ENCODE peak calls at places on chromosomes 2 and 18, in six cellular contexts. One of them, this sample, is unnamed.

GRCh38 chr2:179239194-179239593 is 25.4 kb downstream of the SESTD1 start:
- ATAC-seq in RWPE2: peak; percentile 83
- ATAC-seq in activated T-cell treated with anti-CD3 and anti-CD28 coated beads, Interleukin-2, amount 50 U/mL, for 72 hours: peak; percentile 83
- ATAC-seq in HepG2: peak; percentile 75
- ATAC-seq in stimulated activated effector memory CD8-positive, alpha-beta T cell treated with anti-CD3 and anti-CD28 coated beads, Interleukin-12 subunit alpha, Interleukin-12 subunit beta, amount 100 ng/mL, for 72 hours: no peak
- ATAC-seq in T-cell: peak; percentile 75
- ATAC-seq in this sample: peak; percentile 74

GRCh38 chr18:24935896-24936295 is 416.1 kb downstream of the ZNF521 start:
- ATAC-seq in RWPE2: no peak
- ATAC-seq in activated T-cell treated with anti-CD3 and anti-CD28 coated beads, Interleukin-2, amount 50 U/mL, for 72 hours: no peak
- ATAC-seq in HepG2: no peak
- ATAC-seq in stimulated activated effector memory CD8-positive, alpha-beta T cell treated with anti-CD3 and anti-CD28 coated beads, Interleukin-12 subunit alpha, Interleukin-12 subunit beta, amount 100 ng/mL, for 72 hours: no peak
- ATAC-seq in T-cell: no peak
- ATAC-seq in this sample: no peak

GRCh38 chr2:171564463-171564862 is 42.2 kb downstream of the CYBRD1 start:
- ATAC-seq in RWPE2: no peak
- ATAC-seq in activated T-cell treated with anti-CD3 and anti-CD28 coated beads, Interleukin-2, amount 50 U/mL, for 72 hours: no peak
- ATAC-seq in HepG2: no peak
- ATAC-seq in stimulated activated effector memory CD8-positive, alpha-beta T cell treated with anti-CD3 and anti-CD28 coated beads, Interleukin-12 subunit alpha, Interleukin-12 subunit beta, amount 100 ng/mL, for 72 hours: no peak
- ATAC-seq in T-cell: no peak
- ATAC-seq in this sample: no peak

GRCh38 chr2:233449071-233449901 is 95.0 kb downstream of the DGKD start:
- ATAC-seq in RWPE2: peak; percentile 77
- ATAC-seq in activated T-cell treated with anti-CD3 and anti-CD28 coated beads, Interleukin-2, amount 50 U/mL, for 72 hours: no peak
- ATAC-seq in HepG2: peak; percentile 19
- ATAC-seq in stimulated activated effector memory CD8-positive, alpha-beta T cell treated with anti-CD3 and anti-CD28 coated beads, Interleukin-12 subunit alpha, Interleukin-12 subunit beta, amount 100 ng/mL, for 72 hours: no peak
- ATAC-seq in T-cell: no peak
- ATAC-seq in this sample: no peak

GRCh38 chr2:191565647-191566198 is 112.2 kb upstream of the NABP1 start:
- ATAC-seq in RWPE2: no peak
- ATAC-seq in activated T-cell treated with anti-CD3 and anti-CD28 coated beads, Interleukin-2, amount 50 U/mL, for 72 hours: peak; percentile 64
- ATAC-seq in HepG2: peak; percentile 70
- ATAC-seq in stimulated activated effector memory CD8-positive, alpha-beta T cell treated with anti-CD3 and anti-CD28 coated beads, Interleukin-12 subunit alpha, Interleukin-12 subunit beta, amount 100 ng/mL, for 72 hours: peak; percentile 77
- ATAC-seq in T-cell: no peak
- ATAC-seq in this sample: peak; percentile 60

GRCh38 chr2:44731505-44731904 is 210.0 kb upstream of the SIX3 start:
- ATAC-seq in RWPE2: no peak
- ATAC-seq in activated T-cell treated with anti-CD3 and anti-CD28 coated beads, Interleukin-2, amount 50 U/mL, for 72 hours: peak; percentile 54
- ATAC-seq in HepG2: no peak
- ATAC-seq in stimulated activated effector memory CD8-positive, alpha-beta T cell treated with anti-CD3 and anti-CD28 coated beads, Interleukin-12 subunit alpha, Interleukin-12 subunit beta, amount 100 ng/mL, for 72 hours: peak; percentile 73
- ATAC-seq in T-cell: no peak
- ATAC-seq in this sample: peak; percentile 61

GRCh38 chr2:193868132-193868531 is 1673.4 kb upstream of the TMEFF2 start:
- ATAC-seq in RWPE2: no peak
- ATAC-seq in activated T-cell treated with anti-CD3 and anti-CD28 coated beads, Interleukin-2, amount 50 U/mL, for 72 hours: no peak
- ATAC-seq in HepG2: no peak
- ATAC-seq in stimulated activated effector memory CD8-positive, alpha-beta T cell treated with anti-CD3 and anti-CD28 coated beads, Interleukin-12 subunit alpha, Interleukin-12 subunit beta, amount 100 ng/mL, for 72 hours: peak; percentile 11
- ATAC-seq in T-cell: no peak
- ATAC-seq in this sample: no peak

GRCh38 chr2:96389728-96390127 is 54.2 kb downstream of the NCAPH start:
- ATAC-seq in RWPE2: no peak
- ATAC-seq in activated T-cell treated with anti-CD3 and anti-CD28 coated beads, Interleukin-2, amount 50 U/mL, for 72 hours: no peak
- ATAC-seq in HepG2: no peak
- ATAC-seq in stimulated activated effector memory CD8-positive, alpha-beta T cell treated with anti-CD3 and anti-CD28 coated beads, Interleukin-12 subunit alpha, Interleukin-12 subunit beta, amount 100 ng/mL, for 72 hours: no peak
- ATAC-seq in T-cell: peak; percentile 52
- ATAC-seq in this sample: peak; percentile 28

GRCh38 chr2:71721362-71721665 is 268.0 kb downstream of the DYSF start:
- ATAC-seq in RWPE2: no peak
- ATAC-seq in activated T-cell treated with anti-CD3 and anti-CD28 coated beads, Interleukin-2, amount 50 U/mL, for 72 hours: no peak
- ATAC-seq in HepG2: no peak
- ATAC-seq in stimulated activated effector memory CD8-positive, alpha-beta T cell treated with anti-CD3 and anti-CD28 coated beads, Interleukin-12 subunit alpha, Interleukin-12 subunit beta, amount 100 ng/mL, for 72 hours: no peak
- ATAC-seq in T-cell: no peak
- ATAC-seq in this sample: no peak

GRCh38 chr18:9403795-9404564 is 69.4 kb downstream of the TWSG1 start:
- ATAC-seq in RWPE2: no peak
- ATAC-seq in activated T-cell treated with anti-CD3 and anti-CD28 coated beads, Interleukin-2, amount 50 U/mL, for 72 hours: no peak
- ATAC-seq in HepG2: peak; percentile 81
- ATAC-seq in stimulated activated effector memory CD8-positive, alpha-beta T cell treated with anti-CD3 and anti-CD28 coated beads, Interleukin-12 subunit alpha, Interleukin-12 subunit beta, amount 100 ng/mL, for 72 hours: peak; percentile 26
- ATAC-seq in T-cell: no peak
- ATAC-seq in this sample: no peak

GRCh38 chr2:190696792-190697398 is 48.0 kb downstream of the NAB1 start:
- ATAC-seq in RWPE2: no peak
- ATAC-seq in activated T-cell treated with anti-CD3 and anti-CD28 coated beads, Interleukin-2, amount 50 U/mL, for 72 hours: no peak
- ATAC-seq in HepG2: peak; percentile 84
- ATAC-seq in stimulated activated effector memory CD8-positive, alpha-beta T cell treated with anti-CD3 and anti-CD28 coated beads, Interleukin-12 subunit alpha, Interleukin-12 subunit beta, amount 100 ng/mL, for 72 hours: no peak
- ATAC-seq in T-cell: no peak
- ATAC-seq in this sample: no peak

GRCh38 chr2:9897331-9897737 is 54.1 kb downstream of the TAF1B start:
- ATAC-seq in RWPE2: peak; percentile 81
- ATAC-seq in activated T-cell treated with anti-CD3 and anti-CD28 coated beads, Interleukin-2, amount 50 U/mL, for 72 hours: peak; percentile 99
- ATAC-seq in HepG2: no peak
- ATAC-seq in stimulated activated effector memory CD8-positive, alpha-beta T cell treated with anti-CD3 and anti-CD28 coated beads, Interleukin-12 subunit alpha, Interleukin-12 subunit beta, amount 100 ng/mL, for 72 hours: peak; percentile 100
- ATAC-seq in T-cell: no peak
- ATAC-seq in this sample: peak; percentile 98

GRCh38 chr18:8778386-8778785 is 73.0 kb downstream of the MTCL1 start:
- ATAC-seq in RWPE2: no peak
- ATAC-seq in activated T-cell treated with anti-CD3 and anti-CD28 coated beads, Interleukin-2, amount 50 U/mL, for 72 hours: no peak
- ATAC-seq in HepG2: no peak
- ATAC-seq in stimulated activated effector memory CD8-positive, alpha-beta T cell treated with anti-CD3 and anti-CD28 coated beads, Interleukin-12 subunit alpha, Interleukin-12 subunit beta, amount 100 ng/mL, for 72 hours: no peak
- ATAC-seq in T-cell: no peak
- ATAC-seq in this sample: no peak

GRCh38 chr2:28365158-28365557 is 27.5 kb upstream of the FOSL2 start:
- ATAC-seq in RWPE2: no peak
- ATAC-seq in activated T-cell treated with anti-CD3 and anti-CD28 coated beads, Interleukin-2, amount 50 U/mL, for 72 hours: no peak
- ATAC-seq in HepG2: no peak
- ATAC-seq in stimulated activated effector memory CD8-positive, alpha-beta T cell treated with anti-CD3 and anti-CD28 coated beads, Interleukin-12 subunit alpha, Interleukin-12 subunit beta, amount 100 ng/mL, for 72 hours: no peak
- ATAC-seq in T-cell: no peak
- ATAC-seq in this sample: no peak

GRCh38 chr2:108776475-108776874 is 10.1 kb upstream of the CCDC138 start:
- ATAC-seq in RWPE2: no peak
- ATAC-seq in activated T-cell treated with anti-CD3 and anti-CD28 coated beads, Interleukin-2, amount 50 U/mL, for 72 hours: no peak
- ATAC-seq in HepG2: no peak
- ATAC-seq in stimulated activated effector memory CD8-positive, alpha-beta T cell treated with anti-CD3 and anti-CD28 coated beads, Interleukin-12 subunit alpha, Interleukin-12 subunit beta, amount 100 ng/mL, for 72 hours: no peak
- ATAC-seq in T-cell: no peak
- ATAC-seq in this sample: no peak

GRCh38 chr2:205808493-205809121 is 126.3 kb downstream of the NRP2 start:
- ATAC-seq in RWPE2: no peak
- ATAC-seq in activated T-cell treated with anti-CD3 and anti-CD28 coated beads, Interleukin-2, amount 50 U/mL, for 72 hours: no peak
- ATAC-seq in HepG2: no peak
- ATAC-seq in stimulated activated effector memory CD8-positive, alpha-beta T cell treated with anti-CD3 and anti-CD28 coated beads, Interleukin-12 subunit alpha, Interleukin-12 subunit beta, amount 100 ng/mL, for 72 hours: no peak
- ATAC-seq in T-cell: no peak
- ATAC-seq in this sample: no peak

GRCh38 chr18:32175265-32175664 is 14.6 kb upstream of the MEP1B start:
- ATAC-seq in RWPE2: no peak
- ATAC-seq in activated T-cell treated with anti-CD3 and anti-CD28 coated beads, Interleukin-2, amount 50 U/mL, for 72 hours: no peak
- ATAC-seq in HepG2: no peak
- ATAC-seq in stimulated activated effector memory CD8-positive, alpha-beta T cell treated with anti-CD3 and anti-CD28 coated beads, Interleukin-12 subunit alpha, Interleukin-12 subunit beta, amount 100 ng/mL, for 72 hours: no peak
- ATAC-seq in T-cell: no peak
- ATAC-seq in this sample: no peak

GRCh38 chr2:130736487-130736886 is 7.6 kb downstream of the GPR148 start:
- ATAC-seq in RWPE2: no peak
- ATAC-seq in activated T-cell treated with anti-CD3 and anti-CD28 coated beads, Interleukin-2, amount 50 U/mL, for 72 hours: no peak
- ATAC-seq in HepG2: no peak
- ATAC-seq in stimulated activated effector memory CD8-positive, alpha-beta T cell treated with anti-CD3 and anti-CD28 coated beads, Interleukin-12 subunit alpha, Interleukin-12 subunit beta, amount 100 ng/mL, for 72 hours: no peak
- ATAC-seq in T-cell: no peak
- ATAC-seq in this sample: no peak

GRCh38 chr2:68426885-68427579 is 40.1 kb downstream of the FBXO48 start:
- ATAC-seq in RWPE2: peak; percentile 68
- ATAC-seq in activated T-cell treated with anti-CD3 and anti-CD28 coated beads, Interleukin-2, amount 50 U/mL, for 72 hours: no peak
- ATAC-seq in HepG2: no peak
- ATAC-seq in stimulated activated effector memory CD8-positive, alpha-beta T cell treated with anti-CD3 and anti-CD28 coated beads, Interleukin-12 subunit alpha, Interleukin-12 subunit beta, amount 100 ng/mL, for 72 hours: peak; percentile 67
- ATAC-seq in T-cell: peak; percentile 35
- ATAC-seq in this sample: no peak

GRCh38 chr2:212958757-212959295 is 192.6 kb downstream of the IKZF2 start:
- ATAC-seq in RWPE2: no peak
- ATAC-seq in activated T-cell treated with anti-CD3 and anti-CD28 coated beads, Interleukin-2, amount 50 U/mL, for 72 hours: no peak
- ATAC-seq in HepG2: no peak
- ATAC-seq in stimulated activated effector memory CD8-positive, alpha-beta T cell treated with anti-CD3 and anti-CD28 coated beads, Interleukin-12 subunit alpha, Interleukin-12 subunit beta, amount 100 ng/mL, for 72 hours: peak; percentile 38
- ATAC-seq in T-cell: peak; percentile 35
- ATAC-seq in this sample: peak; percentile 46

GRCh38 chr2:135903650-135904049 is 27.4 kb upstream of the MCM6 start:
- ATAC-seq in RWPE2: no peak
- ATAC-seq in activated T-cell treated with anti-CD3 and anti-CD28 coated beads, Interleukin-2, amount 50 U/mL, for 72 hours: no peak
- ATAC-seq in HepG2: no peak
- ATAC-seq in stimulated activated effector memory CD8-positive, alpha-beta T cell treated with anti-CD3 and anti-CD28 coated beads, Interleukin-12 subunit alpha, Interleukin-12 subunit beta, amount 100 ng/mL, for 72 hours: no peak
- ATAC-seq in T-cell: no peak
- ATAC-seq in this sample: no peak

GRCh38 chr2:8344725-8345124 is 337.1 kb upstream of the ID2 start:
- ATAC-seq in RWPE2: no peak
- ATAC-seq in activated T-cell treated with anti-CD3 and anti-CD28 coated beads, Interleukin-2, amount 50 U/mL, for 72 hours: no peak
- ATAC-seq in HepG2: no peak
- ATAC-seq in stimulated activated effector memory CD8-positive, alpha-beta T cell treated with anti-CD3 and anti-CD28 coated beads, Interleukin-12 subunit alpha, Interleukin-12 subunit beta, amount 100 ng/mL, for 72 hours: no peak
- ATAC-seq in T-cell: no peak
- ATAC-seq in this sample: no peak

GRCh38 chr2:219016721-219017120 is 23.5 kb upstream of the CRYBA2 start:
- ATAC-seq in RWPE2: no peak
- ATAC-seq in activated T-cell treated with anti-CD3 and anti-CD28 coated beads, Interleukin-2, amount 50 U/mL, for 72 hours: no peak
- ATAC-seq in HepG2: no peak
- ATAC-seq in stimulated activated effector memory CD8-positive, alpha-beta T cell treated with anti-CD3 and anti-CD28 coated beads, Interleukin-12 subunit alpha, Interleukin-12 subunit beta, amount 100 ng/mL, for 72 hours: no peak
- ATAC-seq in T-cell: no peak
- ATAC-seq in this sample: no peak

GRCh38 chr2:204483497-204484164 is 61.6 kb upstream of the PARD3B start:
- ATAC-seq in RWPE2: no peak
- ATAC-seq in activated T-cell treated with anti-CD3 and anti-CD28 coated beads, Interleukin-2, amount 50 U/mL, for 72 hours: no peak
- ATAC-seq in HepG2: peak; percentile 77
- ATAC-seq in stimulated activated effector memory CD8-positive, alpha-beta T cell treated with anti-CD3 and anti-CD28 coated beads, Interleukin-12 subunit alpha, Interleukin-12 subunit beta, amount 100 ng/mL, for 72 hours: no peak
- ATAC-seq in T-cell: no peak
- ATAC-seq in this sample: no peak

GRCh38 chr2:112622528-112622849 is 23.2 kb upstream of the SLC20A1 start:
- ATAC-seq in RWPE2: peak; percentile 32
- ATAC-seq in activated T-cell treated with anti-CD3 and anti-CD28 coated beads, Interleukin-2, amount 50 U/mL, for 72 hours: no peak
- ATAC-seq in HepG2: no peak
- ATAC-seq in stimulated activated effector memory CD8-positive, alpha-beta T cell treated with anti-CD3 and anti-CD28 coated beads, Interleukin-12 subunit alpha, Interleukin-12 subunit beta, amount 100 ng/mL, for 72 hours: no peak
- ATAC-seq in T-cell: no peak
- ATAC-seq in this sample: no peak

GRCh38 chr2:99821039-99821438 is 321.4 kb downstream of the AFF3 start:
- ATAC-seq in RWPE2: no peak
- ATAC-seq in activated T-cell treated with anti-CD3 and anti-CD28 coated beads, Interleukin-2, amount 50 U/mL, for 72 hours: no peak
- ATAC-seq in HepG2: no peak
- ATAC-seq in stimulated activated effector memory CD8-positive, alpha-beta T cell treated with anti-CD3 and anti-CD28 coated beads, Interleukin-12 subunit alpha, Interleukin-12 subunit beta, amount 100 ng/mL, for 72 hours: no peak
- ATAC-seq in T-cell: no peak
- ATAC-seq in this sample: no peak

GRCh38 chr18:49021433-49022129 is 70.8 kb upstream of the SMAD7 start:
- ATAC-seq in RWPE2: peak; percentile 89
- ATAC-seq in activated T-cell treated with anti-CD3 and anti-CD28 coated beads, Interleukin-2, amount 50 U/mL, for 72 hours: peak; percentile 79
- ATAC-seq in HepG2: peak; percentile 86
- ATAC-seq in stimulated activated effector memory CD8-positive, alpha-beta T cell treated with anti-CD3 and anti-CD28 coated beads, Interleukin-12 subunit alpha, Interleukin-12 subunit beta, amount 100 ng/mL, for 72 hours: peak; percentile 78
- ATAC-seq in T-cell: peak; percentile 29
- ATAC-seq in this sample: peak; percentile 86

GRCh38 chr2:219045937-219046550 is 4.7 kb upstream of the CFAP65 start:
- ATAC-seq in RWPE2: peak; percentile 67
- ATAC-seq in activated T-cell treated with anti-CD3 and anti-CD28 coated beads, Interleukin-2, amount 50 U/mL, for 72 hours: no peak
- ATAC-seq in HepG2: peak; percentile 75
- ATAC-seq in stimulated activated effector memory CD8-positive, alpha-beta T cell treated with anti-CD3 and anti-CD28 coated beads, Interleukin-12 subunit alpha, Interleukin-12 subunit beta, amount 100 ng/mL, for 72 hours: peak; percentile 32
- ATAC-seq in T-cell: no peak
- ATAC-seq in this sample: no peak

GRCh38 chr2:178806543-178806942 is 680 bp downstream of the TTN start:
- ATAC-seq in RWPE2: no peak
- ATAC-seq in activated T-cell treated with anti-CD3 and anti-CD28 coated beads, Interleukin-2, amount 50 U/mL, for 72 hours: no peak
- ATAC-seq in HepG2: no peak
- ATAC-seq in stimulated activated effector memory CD8-positive, alpha-beta T cell treated with anti-CD3 and anti-CD28 coated beads, Interleukin-12 subunit alpha, Interleukin-12 subunit beta, amount 100 ng/mL, for 72 hours: no peak
- ATAC-seq in T-cell: no peak
- ATAC-seq in this sample: no peak

GRCh38 chr2:8312861-8313768 is 368.7 kb upstream of the ID2 start:
- ATAC-seq in RWPE2: peak; percentile 63
- ATAC-seq in activated T-cell treated with anti-CD3 and anti-CD28 coated beads, Interleukin-2, amount 50 U/mL, for 72 hours: no peak
- ATAC-seq in HepG2: no peak
- ATAC-seq in stimulated activated effector memory CD8-positive, alpha-beta T cell treated with anti-CD3 and anti-CD28 coated beads, Interleukin-12 subunit alpha, Interleukin-12 subunit beta, amount 100 ng/mL, for 72 hours: peak; percentile 50
- ATAC-seq in T-cell: peak; percentile 43
- ATAC-seq in this sample: peak; percentile 50